ENCODE peak calls at places on chromosomes 4 and X, in six cellular contexts. Q is activated CD4-positive, alpha-beta T cell treated with anti-CD3 and anti-CD28 coated beads, Interleukin-2, amount 50 U/mL, for 1 hour; I is lower lobe of right lung; O is activated T-cell treated with anti-CD3 and anti-CD28 coated beads for 4 hours; S is OCI-LY7; R is kidney epithelial cell. X is an unnamed sample.

GRCh38 chr4:8325284-8325973 is 55.9 kb downstream of the HTRA3 start:
- DNase-seq in Q (no peak), I (peak; percentile 14), O (no peak), S (no peak), R (no peak), X (no peak)

GRCh38 chrX:7927259-7928167 is at the start of gene PNPLA4:
- DNase-seq in Q (peak; percentile 75), I (peak; percentile 89), O (peak; percentile 66), S (peak; percentile 87), R (peak; percentile 39), X (peak; percentile 92)

GRCh38 chr4:69196209-69196965 is 18.2 kb downstream of the UGT2B11 start:
- DNase-seq in Q (no peak), I (no peak), O (no peak), S (no peak), R (no peak), X (no peak)

GRCh38 chr4:153140294-153140693 is 63.9 kb upstream of the TRIM2 start:
- DNase-seq in Q (no peak), I (no peak), O (no peak), S (no peak), R (no peak), X (no peak)

GRCh38 chr4:125728568-125728967 is 413.8 kb downstream of the FAT4 start:
- DNase-seq in Q (no peak), I (no peak), O (no peak), S (no peak), R (peak; percentile 85), X (no peak)

GRCh38 chr4:186760576-186760975 is 36.9 kb upstream of the FAT1 start:
- DNase-seq in Q (no peak), I (no peak), O (no peak), S (no peak), R (peak; percentile 93), X (no peak)

GRCh38 chr4:122003335-122003734 is 51.5 kb upstream of the TRPC3 start:
- DNase-seq in Q (peak; percentile 8), I (no peak), O (peak; percentile 19), S (peak; percentile 59), R (no peak), X (no peak)

GRCh38 chr4:73019462-73020047 is 50.0 kb downstream of the COX18 start:
- DNase-seq in Q (no peak), I (no peak), O (no peak), S (peak; percentile 61), R (peak; percentile 7), X (no peak)

GRCh38 chr4:92101609-92102231 is 202.0 kb upstream of the GRID2 start:
- DNase-seq in Q (no peak), I (no peak), O (no peak), S (no peak), R (peak; percentile 32), X (no peak)

GRCh38 chr4:2175990-2176698 is 65.8 kb downstream of the HAUS3 start:
- DNase-seq in Q (no peak), I (no peak), O (no peak), S (no peak), R (no peak), X (no peak)

GRCh38 chrX:100802843-100803242 is 17.3 kb upstream of the CSTF2 start:
- DNase-seq in Q (no peak), I (no peak), O (no peak), S (no peak), R (no peak), X (no peak)

GRCh38 chr4:155037031-155037430 is 171.4 kb upstream of the NPY2R start:
- DNase-seq in Q (no peak), I (no peak), O (no peak), S (no peak), R (no peak), X (no peak)

GRCh38 chr4:39987505-39987904 is 9.8 kb upstream of the PDS5A start:
- DNase-seq in Q (no peak), I (no peak), O (no peak), S (no peak), R (no peak), X (no peak)

GRCh38 chr4:81198151-81198550 is 16.9 kb downstream of the PRKG2 start:
- DNase-seq in Q (no peak), I (peak; percentile 44), O (no peak), S (no peak), R (no peak), X (no peak)

GRCh38 chrX:135625995-135626394 is 87.4 kb upstream of the CT45A1 start:
- DNase-seq in Q (no peak), I (no peak), O (no peak), S (no peak), R (no peak), X (no peak)

GRCh38 chr4:89579776-89580175 is 257.2 kb downstream of the SNCA start:
- DNase-seq in Q (no peak), I (no peak), O (no peak), S (no peak), R (no peak), X (no peak)

GRCh38 chr4:36841583-36842326 is 402.8 kb upstream of the NWD2 start:
- DNase-seq in Q (no peak), I (no peak), O (no peak), S (no peak), R (peak; percentile 29), X (no peak)

GRCh38 chr4:102042843-102043802 is 252.6 kb downstream of the BANK1 start:
- DNase-seq in Q (no peak), I (no peak), O (no peak), S (no peak), R (no peak), X (no peak)

GRCh38 chrX:97096385-97096784 is 212.7 kb downstream of the RPA4 start:
- DNase-seq in Q (no peak), I (no peak), O (no peak), S (no peak), R (no peak), X (no peak)

GRCh38 chr4:94856030-94856429 is 98.3 kb downstream of the BMPR1B start:
- DNase-seq in Q (no peak), I (no peak), O (no peak), S (no peak), R (no peak), X (no peak)

GRCh38 chr4:150477869-150478268 is 104.1 kb upstream of the MAB21L2 start:
- DNase-seq in Q (no peak), I (no peak), O (no peak), S (no peak), R (no peak), X (no peak)

GRCh38 chrX:40380649-40381488 is 199.9 kb upstream of the ATP6AP2 start:
- DNase-seq in Q (no peak), I (peak; percentile 46), O (no peak), S (no peak), R (no peak), X (no peak)